ENCODE peak calls at places on chromosomes 13 and 19, in ten cellular contexts. One of them, this sample, is unnamed.

GRCh38 chr19:342801-343421 is 1.7 kb downstream of the MIER2 start:
- DNase-seq in suprapubic skin: peak; percentile 86
- DNase-seq in transverse colon: peak; percentile 59
- DNase-seq in IMR-90: peak; percentile 93
- DNase-seq in tibial nerve: peak; percentile 23
- DNase-seq in esophagus muscularis mucosa: no peak
- DNase-seq in uterus: peak; percentile 49
- DNase-seq in body of pancreas: peak; percentile 81
- DNase-seq in stomach: peak; percentile 51
- DNase-seq in adrenal gland: peak; percentile 69
- DNase-seq in this sample: peak; percentile 90

GRCh38 chr13:81670048-81670447 is 1329.1 kb upstream of the SPRY2 start:
- DNase-seq in transverse colon: no peak
- DNase-seq in tibial nerve: no peak
- DNase-seq in suprapubic skin: no peak
- DNase-seq in stomach: no peak
- DNase-seq in body of pancreas: no peak
- DNase-seq in esophagus muscularis mucosa: no peak
- DNase-seq in IMR-90: no peak
- DNase-seq in adrenal gland: no peak
- DNase-seq in uterus: no peak
- DNase-seq in this sample: no peak

GRCh38 chr13:29948246-29948645 is 97.8 kb upstream of the UBL3 start:
- DNase-seq in tibial nerve: no peak
- DNase-seq in body of pancreas: no peak
- DNase-seq in esophagus muscularis mucosa: no peak
- DNase-seq in adrenal gland: no peak
- DNase-seq in uterus: no peak
- DNase-seq in suprapubic skin: no peak
- DNase-seq in IMR-90: peak; percentile 87
- DNase-seq in transverse colon: no peak
- DNase-seq in stomach: no peak
- DNase-seq in this sample: no peak

GRCh38 chr13:48653074-48654054 is at the start of gene CYSLTR2:
- DNase-seq in stomach: no peak
- DNase-seq in tibial nerve: no peak
- DNase-seq in body of pancreas: no peak
- DNase-seq in suprapubic skin: no peak
- DNase-seq in esophagus muscularis mucosa: peak; percentile 55
- DNase-seq in adrenal gland: no peak
- DNase-seq in IMR-90: peak; percentile 13
- DNase-seq in uterus: no peak
- DNase-seq in transverse colon: no peak
- DNase-seq in this sample: no peak

GRCh38 chr13:84315527-84315926 is 433.3 kb upstream of the SLITRK1 start:
- DNase-seq in body of pancreas: no peak
- DNase-seq in stomach: no peak
- DNase-seq in adrenal gland: no peak
- DNase-seq in uterus: no peak
- DNase-seq in suprapubic skin: no peak
- DNase-seq in transverse colon: no peak
- DNase-seq in IMR-90: no peak
- DNase-seq in tibial nerve: no peak
- DNase-seq in esophagus muscularis mucosa: no peak
- DNase-seq in this sample: no peak

GRCh38 chr19:46225558-46226004 is 4.0 kb upstream of the IGFL1 start:
- DNase-seq in tibial nerve: no peak
- DNase-seq in adrenal gland: no peak
- DNase-seq in body of pancreas: no peak
- DNase-seq in uterus: no peak
- DNase-seq in IMR-90: peak; percentile 2
- DNase-seq in suprapubic skin: no peak
- DNase-seq in esophagus muscularis mucosa: no peak
- DNase-seq in stomach: no peak
- DNase-seq in transverse colon: no peak
- DNase-seq in this sample: peak; percentile 15

GRCh38 chr13:49220856-49221614 is 897 bp downstream of the MLNR start:
- DNase-seq in uterus: no peak
- DNase-seq in suprapubic skin: no peak
- DNase-seq in body of pancreas: no peak
- DNase-seq in tibial nerve: no peak
- DNase-seq in transverse colon: no peak
- DNase-seq in IMR-90: peak; percentile 12
- DNase-seq in esophagus muscularis mucosa: no peak
- DNase-seq in adrenal gland: no peak
- DNase-seq in stomach: no peak
- DNase-seq in this sample: no peak

GRCh38 chr13:67267136-67267535 is 37.0 kb upstream of the PCDH9 start:
- DNase-seq in suprapubic skin: no peak
- DNase-seq in transverse colon: no peak
- DNase-seq in uterus: no peak
- DNase-seq in esophagus muscularis mucosa: no peak
- DNase-seq in body of pancreas: no peak
- DNase-seq in IMR-90: peak; percentile 35
- DNase-seq in adrenal gland: no peak
- DNase-seq in stomach: no peak
- DNase-seq in tibial nerve: no peak
- DNase-seq in this sample: no peak

GRCh38 chr13:75587679-75588078 is 38.1 kb downstream of the UCHL3 start:
- DNase-seq in tibial nerve: no peak
- DNase-seq in adrenal gland: no peak
- DNase-seq in suprapubic skin: no peak
- DNase-seq in IMR-90: peak; percentile 4
- DNase-seq in stomach: no peak
- DNase-seq in body of pancreas: no peak
- DNase-seq in transverse colon: no peak
- DNase-seq in uterus: no peak
- DNase-seq in esophagus muscularis mucosa: no peak
- DNase-seq in this sample: no peak

GRCh38 chr19:8308891-8309291 is 733 bp upstream of the CD320 start:
- DNase-seq in uterus: no peak
- DNase-seq in transverse colon: no peak
- DNase-seq in esophagus muscularis mucosa: no peak
- DNase-seq in suprapubic skin: peak; percentile 51
- DNase-seq in adrenal gland: peak; percentile 14
- DNase-seq in stomach: peak; percentile 23
- DNase-seq in body of pancreas: peak; percentile 1
- DNase-seq in tibial nerve: peak; percentile 9
- DNase-seq in IMR-90: no peak
- DNase-seq in this sample: no peak
- H3K4me3 ChIP-seq in uterus: peak overlapping the region; percentile 59
- H3K4me3 ChIP-seq in transverse colon: peak overlapping the region; percentile 59
- H3K4me3 ChIP-seq in esophagus muscularis mucosa: peak overlapping the region; percentile 65
- H3K4me3 ChIP-seq in suprapubic skin: peak overlapping the region; percentile 63
- H3K4me3 ChIP-seq in adrenal gland: no peak overlapping the region
- H3K4me3 ChIP-seq in stomach: peak overlapping the region; percentile 70
- H3K4me3 ChIP-seq in body of pancreas: no peak overlapping the region
- H3K4me3 ChIP-seq in tibial nerve: peak overlapping the region; percentile 78
- H3K4me3 ChIP-seq in IMR-90: no peak overlapping the region
- H3K4me3 ChIP-seq in this sample: no peak overlapping the region

DNA sequence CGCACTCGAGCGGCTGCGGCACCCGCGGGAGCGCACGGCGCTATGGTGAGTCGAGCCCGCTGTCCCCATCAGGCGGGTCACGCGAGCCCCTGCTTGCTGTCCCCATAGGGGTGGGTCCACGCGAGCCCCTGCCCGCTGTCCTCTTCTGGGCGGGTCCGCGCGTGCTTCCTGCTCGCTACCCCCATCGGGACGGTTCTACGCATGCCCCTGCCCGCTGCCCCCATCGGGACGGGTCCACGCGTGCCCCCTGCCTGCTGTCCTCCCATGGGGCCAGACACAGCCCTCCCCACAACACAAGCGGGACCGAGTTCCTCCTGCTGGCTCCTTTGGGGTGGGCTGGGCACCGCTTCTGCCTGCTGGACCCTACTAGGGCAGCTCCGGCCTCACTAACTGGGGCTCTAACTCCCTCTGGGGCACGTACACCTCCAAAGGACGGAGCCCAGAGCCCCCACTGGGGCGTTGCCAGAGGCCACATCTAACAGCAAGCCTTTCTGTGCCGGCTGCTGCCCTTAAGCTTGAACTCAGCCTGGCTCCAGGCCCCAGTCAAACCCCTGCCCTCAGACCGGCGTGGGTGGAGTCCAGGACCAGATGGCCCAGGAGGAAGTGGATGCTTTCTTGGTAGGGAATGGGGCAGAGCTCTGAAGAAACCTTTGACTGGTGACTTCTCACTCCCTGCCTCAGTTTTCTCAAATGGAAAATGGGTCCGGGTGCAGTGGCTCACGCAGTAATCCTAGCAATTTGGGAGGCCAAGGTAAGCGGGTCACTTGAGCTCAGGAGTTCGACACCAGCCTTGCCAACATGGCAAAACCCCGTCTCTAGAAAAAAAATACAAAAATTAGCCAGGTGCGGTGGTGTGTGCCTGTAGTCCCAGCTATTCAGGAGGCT is 722 bp downstream of the COLGALT1 start:
- DNase-seq in transverse colon: peak; percentile 81
- DNase-seq in uterus: peak; percentile 55
- DNase-seq in IMR-90: peak; percentile 44
- DNase-seq in body of pancreas: peak; percentile 74
- DNase-seq in esophagus muscularis mucosa: no peak
- DNase-seq in suprapubic skin: peak; percentile 78
- DNase-seq in adrenal gland: peak; percentile 74
- DNase-seq in stomach: peak; percentile 69
- DNase-seq in tibial nerve: no peak
- DNase-seq in this sample: peak; percentile 49
- TF ChIP-seq CTCF in transverse colon: no peak
- TF ChIP-seq CTCF in uterus: no peak
- TF ChIP-seq CTCF in IMR-90: no peak
- TF ChIP-seq CTCF in body of pancreas: no peak
- TF ChIP-seq CTCF in esophagus muscularis mucosa: no peak
- TF ChIP-seq CTCF in suprapubic skin: no peak
- TF ChIP-seq CTCF in adrenal gland: no peak
- TF ChIP-seq CTCF in stomach: no peak
- TF ChIP-seq CTCF in tibial nerve: no peak
- TF ChIP-seq CTCF in this sample: no peak

GRCh38 chr13:42048625-42049453 is at the start of gene DGKH:
- DNase-seq in uterus: peak; percentile 87
- DNase-seq in IMR-90: peak; percentile 78
- DNase-seq in body of pancreas: peak; percentile 83
- DNase-seq in transverse colon: peak; percentile 90
- DNase-seq in tibial nerve: peak; percentile 58
- DNase-seq in esophagus muscularis mucosa: no peak
- DNase-seq in stomach: peak; percentile 85
- DNase-seq in suprapubic skin: peak; percentile 86
- DNase-seq in adrenal gland: peak; percentile 80
- DNase-seq in this sample: peak; percentile 67

GRCh38 chr13:42047561-42048322 is 706 bp upstream of the DGKH start:
- DNase-seq in uterus: peak; percentile 35
- DNase-seq in suprapubic skin: peak; percentile 72
- DNase-seq in transverse colon: peak; percentile 76
- DNase-seq in adrenal gland: peak; percentile 53
- DNase-seq in body of pancreas: peak; percentile 45
- DNase-seq in tibial nerve: no peak
- DNase-seq in esophagus muscularis mucosa: no peak
- DNase-seq in stomach: peak; percentile 57
- DNase-seq in IMR-90: peak; percentile 70
- DNase-seq in this sample: peak; percentile 88

GRCh38 chr13:42048323-42048624 is 174 bp upstream of the DGKH start:
- DNase-seq in tibial nerve: no peak
- DNase-seq in suprapubic skin: no peak
- DNase-seq in adrenal gland: no peak
- DNase-seq in transverse colon: no peak
- DNase-seq in IMR-90: no peak
- DNase-seq in esophagus muscularis mucosa: no peak
- DNase-seq in stomach: no peak
- DNase-seq in body of pancreas: no peak
- DNase-seq in uterus: no peak
- DNase-seq in this sample: no peak

GRCh38 chr13:42046448-42046847 is 2.0 kb upstream of the DGKH start:
- DNase-seq in body of pancreas: no peak
- DNase-seq in adrenal gland: no peak
- DNase-seq in suprapubic skin: no peak
- DNase-seq in esophagus muscularis mucosa: no peak
- DNase-seq in transverse colon: no peak
- DNase-seq in stomach: no peak
- DNase-seq in tibial nerve: no peak
- DNase-seq in uterus: no peak
- DNase-seq in IMR-90: no peak
- DNase-seq in this sample: no peak

DNA sequence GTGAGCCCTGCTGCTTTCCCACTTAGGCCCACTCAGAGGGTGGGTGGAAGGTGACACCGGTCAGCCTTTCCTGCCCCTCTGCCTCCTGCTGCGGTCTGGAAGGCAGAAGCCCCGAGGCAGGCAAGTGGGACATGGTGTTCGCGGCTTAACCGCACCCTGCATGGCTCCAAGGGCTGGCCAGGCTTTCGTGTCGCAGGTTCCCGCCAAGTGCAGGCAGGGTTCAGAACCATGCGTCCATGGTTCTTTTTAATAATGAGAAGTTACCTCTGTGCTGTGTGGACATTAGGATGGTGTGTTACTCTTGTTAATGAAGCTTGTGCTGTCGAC is 969 bp downstream of the DGKH start:
- DNase-seq in esophagus muscularis mucosa: no peak
- DNase-seq in IMR-90: no peak
- DNase-seq in suprapubic skin: no peak
- DNase-seq in body of pancreas: no peak
- DNase-seq in transverse colon: no peak
- DNase-seq in tibial nerve: no peak
- DNase-seq in uterus: no peak
- DNase-seq in adrenal gland: no peak
- DNase-seq in stomach: no peak
- DNase-seq in this sample: no peak
- TF ChIP-seq POLR2A in esophagus muscularis mucosa: no peak
- TF ChIP-seq POLR2A in IMR-90: no peak
- TF ChIP-seq POLR2A in suprapubic skin: no peak
- TF ChIP-seq POLR2A in body of pancreas: no peak
- TF ChIP-seq POLR2A in transverse colon: no peak
- TF ChIP-seq POLR2A in tibial nerve: no peak
- TF ChIP-seq POLR2A in uterus: no peak
- TF ChIP-seq POLR2A in adrenal gland: peak; percentile 35
- TF ChIP-seq POLR2A in stomach: no peak
- TF ChIP-seq POLR2A in this sample: no peak

DNA sequence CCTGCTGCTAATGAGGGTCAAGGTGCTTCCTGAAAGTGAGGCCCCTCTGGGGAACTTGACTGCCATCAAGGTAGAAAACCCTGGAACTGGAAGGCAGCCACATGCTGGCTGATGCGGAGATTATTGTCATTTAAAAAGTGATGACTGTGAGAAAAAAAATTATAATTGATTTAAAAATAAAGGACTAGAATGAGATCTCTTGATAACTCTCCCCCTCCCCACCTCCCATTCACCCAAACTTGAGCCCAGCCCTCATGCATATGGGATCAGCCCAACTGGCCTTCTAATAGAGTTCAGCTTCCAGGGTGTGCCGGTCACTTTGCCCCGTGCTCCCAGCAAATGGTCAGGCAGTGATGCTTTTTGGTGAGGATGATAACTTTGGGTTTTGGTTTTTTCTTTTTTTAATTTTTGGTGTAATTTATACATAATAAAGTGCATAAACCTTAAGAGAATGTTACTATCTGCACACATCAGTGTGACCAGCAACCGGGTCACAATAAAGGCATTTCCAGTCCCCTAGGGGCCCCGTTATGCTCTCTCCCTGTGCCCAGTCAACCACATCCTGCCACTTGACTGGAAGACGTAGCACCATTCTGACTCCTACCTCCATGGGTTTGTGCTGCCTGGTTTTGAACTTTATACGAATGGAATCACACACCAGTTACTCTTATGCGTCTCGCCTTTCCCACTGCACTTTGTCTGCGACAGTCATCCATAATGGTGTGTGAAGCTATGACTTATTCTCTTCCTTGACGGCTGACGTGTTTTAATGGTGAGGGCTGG is 187.9 kb downstream of the USP12 start:
- DNase-seq in transverse colon: no peak
- DNase-seq in body of pancreas: no peak
- DNase-seq in stomach: no peak
- DNase-seq in adrenal gland: no peak
- DNase-seq in IMR-90: no peak
- DNase-seq in suprapubic skin: no peak
- DNase-seq in tibial nerve: no peak
- DNase-seq in uterus: no peak
- DNase-seq in esophagus muscularis mucosa: no peak
- DNase-seq in this sample: no peak
- H3K4me3 ChIP-seq in transverse colon: peak overlapping the region; percentile 12
- H3K4me3 ChIP-seq in body of pancreas: no peak overlapping the region
- H3K4me3 ChIP-seq in stomach: no peak overlapping the region
- H3K4me3 ChIP-seq in adrenal gland: no peak overlapping the region
- H3K4me3 ChIP-seq in IMR-90: no peak overlapping the region
- H3K4me3 ChIP-seq in suprapubic skin: no peak overlapping the region
- H3K4me3 ChIP-seq in tibial nerve: no peak overlapping the region
- H3K4me3 ChIP-seq in uterus: no peak overlapping the region
- H3K4me3 ChIP-seq in esophagus muscularis mucosa: peak overlapping the region; percentile 15
- H3K4me3 ChIP-seq in this sample: no peak overlapping the region